ENCODE peak calls at places on chromosomes 5 and 9, in six cellular contexts. U is A549, K is Peyer's patch, S is HCT116, C is adrenal gland, G is body of pancreas. H is an unnamed sample. For H3K4me1, the result is how much of the 10 kb centered on the place peaks cover.

GRCh38 chr9:105216440-105217178 is 27.8 kb upstream of the SLC44A1 start:
- DNase-seq in U (no peak), K (peak), S (no peak), C (peak), G (peak), H (no peak)

GRCh38 chr5:54663876-54664275 is 146.3 kb downstream of the SNX18 start:
- DNase-seq in U (no peak), K (no peak), S (no peak), C (peak), G (peak), H (no peak)

GRCh38 chr5:3490962-3491477 is 104.6 kb upstream of the IRX1 start:
- DNase-seq in U (no peak), K (no peak), S (no peak), C (no peak), G (no peak), H (no peak)

GRCh38 chr5:135007749-135008363 is 26.2 kb downstream of the PITX1 start:
- DNase-seq in U (no peak), K (no peak), S (no peak), C (no peak), G (no peak), H (no peak)

GRCh38 chr5:61167382-61167781 is 5.1 kb upstream of the SMIM15 start:
- DNase-seq in U (peak), K (no peak), S (no peak), C (peak), G (peak), H (no peak)

GRCh38 chr5:148780711-148781110 is 45.7 kb upstream of the ADRB2 start:
- DNase-seq in U (no peak), K (no peak), S (no peak), C (no peak), G (no peak), H (no peak)

GRCh38 chr9:38346811-38347735 is 45.4 kb upstream of the ALDH1B1 start:
- DNase-seq in U (no peak), K (no peak), S (no peak), C (no peak), G (no peak), H (no peak)

GRCh38 chr5:82664711-82665110 is 386.6 kb upstream of the RPS23 start:
- DNase-seq in U (no peak), K (no peak), S (no peak), C (no peak), G (peak), H (no peak)

DNA sequence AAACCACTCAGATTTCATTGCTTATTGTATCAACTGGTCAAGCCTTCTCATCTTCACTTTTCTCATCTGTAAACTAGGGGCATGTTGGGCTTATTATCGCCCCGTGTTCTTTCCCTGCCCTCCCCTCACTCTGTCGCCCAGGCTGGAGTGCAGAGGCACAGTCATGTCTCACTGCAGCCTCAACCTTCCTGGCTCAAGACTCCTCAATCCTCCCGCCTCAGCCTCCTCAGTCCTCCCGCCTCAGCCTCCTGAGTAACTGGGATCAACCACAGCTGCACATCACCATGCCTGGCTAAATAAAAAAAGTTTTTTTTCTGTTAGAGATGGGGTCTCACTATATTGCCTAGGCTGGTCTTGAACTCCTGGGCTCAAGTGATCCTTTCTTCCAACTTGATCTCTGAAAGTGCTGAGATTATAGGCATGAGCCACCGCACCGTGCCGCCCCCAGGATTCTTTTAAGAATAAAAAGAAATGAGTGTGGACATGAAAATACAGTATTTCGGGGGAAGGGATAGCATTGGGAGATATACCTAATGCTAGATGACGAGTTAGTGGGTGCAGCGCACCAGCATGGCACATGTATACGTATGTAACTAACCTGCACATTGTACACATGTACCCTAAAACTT is 2.0 kb downstream of the MAML1 start:
- DNase-seq in U (no peak), K (no peak), S (no peak), C (no peak), G (no peak), H (no peak)
- H3K4me3 ChIP-seq in U (peak), K (peak), S (no peak), C (no peak), G (no peak), H (peak)

GRCh38 chr5:176781638-176782570 is 28.5 kb upstream of the UNC5A start:
- DNase-seq in U (no peak), K (peak), S (no peak), C (no peak), G (no peak), H (no peak)

GRCh38 chr5:176780071-176780850 is 30.1 kb upstream of the UNC5A start:
- DNase-seq in U (no peak), K (peak), S (no peak), C (no peak), G (no peak), H (no peak)

GRCh38 chr5:176779537-176779936 is 30.8 kb upstream of the UNC5A start:
- DNase-seq in U (no peak), K (peak), S (no peak), C (no peak), G (no peak), H (no peak)

GRCh38 chr5:176778921-176779465 is 31.4 kb upstream of the UNC5A start:
- DNase-seq in U (no peak), K (peak), S (no peak), C (no peak), G (no peak), H (no peak)

DNA sequence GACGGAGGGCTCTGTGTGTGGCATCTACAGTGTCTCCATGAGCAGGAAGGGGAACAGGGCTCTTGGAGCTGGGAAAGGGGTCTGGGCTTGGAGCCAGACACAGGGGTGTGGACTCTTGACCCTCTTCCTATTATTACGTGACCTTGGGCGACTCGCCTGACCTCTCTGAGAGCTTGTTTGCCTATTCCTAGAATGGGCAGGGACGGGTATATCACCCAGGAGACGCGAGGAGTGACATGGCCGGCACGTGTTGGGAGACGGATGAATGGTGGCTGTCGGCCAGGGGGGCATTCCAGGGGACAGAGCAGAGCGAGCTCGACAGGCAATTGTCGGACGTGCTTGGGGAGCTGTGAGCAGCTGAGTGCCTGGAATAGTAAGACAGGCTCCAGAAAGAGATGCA is 29.4 kb upstream of the UNC5A start:
- DNase-seq in U (no peak), K (peak), S (no peak), C (no peak), G (no peak), H (no peak)
- TF ChIP-seq POLR2A in U (no peak), K (no peak), S (no peak), C (no peak), G (no peak), H (no peak)

DNA sequence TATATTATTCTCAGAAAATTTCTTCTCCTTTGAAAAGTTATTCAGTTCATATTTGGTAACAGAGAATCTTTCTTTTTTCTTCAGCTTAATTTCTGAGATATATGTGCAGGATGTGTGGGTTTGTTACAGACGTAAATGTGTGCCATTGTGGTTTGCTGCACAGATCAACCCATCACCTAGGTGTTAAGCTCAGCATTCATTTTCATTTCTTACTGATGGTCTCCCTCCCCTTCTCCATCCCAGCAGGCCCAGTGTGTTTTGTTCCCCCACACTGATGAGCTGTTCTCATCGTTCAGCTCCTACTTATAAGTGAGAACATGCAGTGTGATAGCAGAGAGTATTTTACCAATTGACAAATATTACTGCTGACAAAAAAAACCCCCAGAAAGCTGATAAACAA is 330.0 kb upstream of the CHD1 start:
- DNase-seq in U (no peak), K (no peak), S (no peak), C (no peak), G (no peak), H (no peak)
- H3K4me1 ChIP-seq in U (under half), K (under half), S (under half), C (under half), G (under half), H (under half)

GRCh38 chr9:133786371-133786753 is 48.2 kb upstream of the SARDH start:
- DNase-seq in U (no peak), K (no peak), S (no peak), C (no peak), G (no peak), H (no peak)
- H3K4me3 ChIP-seq in U (no peak), K (no peak), S (no peak), C (no peak), G (no peak), H (no peak)

GRCh38 chr9:125703662-125704061 is 3.3 kb downstream of the MAPKAP1 start:
- DNase-seq in U (no peak), K (no peak), S (no peak), C (no peak), G (no peak), H (no peak)

GRCh38 chr9:125705893-125706292 is 1.1 kb downstream of the MAPKAP1 start:
- DNase-seq in U (no peak), K (no peak), S (no peak), C (no peak), G (no peak), H (no peak)

GRCh38 chr9:125701351-125701750 is 5.7 kb downstream of the MAPKAP1 start:
- DNase-seq in U (no peak), K (no peak), S (no peak), C (no peak), G (no peak), H (no peak)

GRCh38 chr9:125706661-125707539 is at the start of gene MAPKAP1:
- DNase-seq in U (peak), K (peak), S (peak), C (peak), G (peak), H (peak)
- TF ChIP-seq POLR2A in U (peak), K (peak), S (peak), C (peak), G (peak), H (no peak)

DNA sequence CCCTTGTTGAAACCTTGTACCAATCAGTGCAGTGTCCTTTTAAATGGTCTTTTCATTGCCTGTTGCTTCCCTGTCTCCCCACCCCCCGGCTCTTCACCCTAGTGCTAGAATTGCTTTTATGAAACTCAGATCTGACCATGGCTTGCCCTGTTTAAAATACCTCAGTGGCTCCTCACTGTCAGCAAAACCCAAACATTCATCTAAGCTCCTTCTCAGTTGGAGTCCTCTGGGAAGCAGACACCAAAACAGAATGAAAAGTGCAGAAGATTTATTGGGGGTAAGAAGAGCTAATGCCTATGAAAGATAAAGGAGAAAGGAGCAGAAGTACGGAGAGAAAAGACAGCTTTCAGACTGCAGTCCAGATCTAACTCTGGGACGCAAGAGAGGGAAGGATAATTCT is 56.2 kb downstream of the IRF1 start:
- DNase-seq in U (no peak), K (no peak), S (no peak), C (no peak), G (no peak), H (no peak)
- H3K4me1 ChIP-seq in U (under half), K (half or more), S (under half), C (under half), G (under half), H (half or more)

GRCh38 chr5:176594554-176594953 is 15.4 kb downstream of the GPRIN1 start:
- DNase-seq in U (no peak), K (no peak), S (no peak), C (no peak), G (no peak), H (no peak)

GRCh38 chr5:176596689-176597416 is 13.1 kb downstream of the GPRIN1 start:
- DNase-seq in U (no peak), K (peak), S (no peak), C (peak), G (peak), H (no peak)

GRCh38 chr5:176595386-176595943 is 14.5 kb downstream of the GPRIN1 start:
- DNase-seq in U (no peak), K (no peak), S (no peak), C (no peak), G (no peak), H (no peak)

GRCh38 chr5:176596069-176596656 is 13.8 kb downstream of the GPRIN1 start:
- DNase-seq in U (no peak), K (no peak), S (no peak), C (no peak), G (no peak), H (no peak)

GRCh38 chr5:176597417-176598389 is 12.3 kb downstream of the GPRIN1 start:
- DNase-seq in U (no peak), K (no peak), S (no peak), C (no peak), G (no peak), H (no peak)
- H3K4me3 ChIP-seq in U (no peak), K (peak), S (no peak), C (no peak), G (no peak), H (peak)

DNA sequence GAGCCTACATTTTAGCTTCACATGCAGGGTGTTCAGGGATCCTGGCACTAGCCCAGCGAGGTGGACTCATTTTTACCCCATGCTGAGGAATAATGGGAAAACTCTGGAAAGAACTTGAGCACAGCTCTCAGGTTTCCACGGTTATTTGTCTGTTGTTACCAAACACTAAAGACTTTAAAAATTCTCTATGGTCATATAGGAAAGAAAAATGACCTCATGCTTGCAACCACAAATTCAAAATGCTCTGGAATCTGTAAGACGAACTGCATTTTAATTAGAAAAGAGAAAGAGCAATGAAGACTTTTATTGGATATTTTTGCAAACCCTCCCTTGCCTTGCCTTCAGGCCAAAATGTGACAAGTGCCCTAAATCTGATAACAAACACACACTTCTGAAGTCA is 606.9 kb downstream of the EBF1 start:
- DNase-seq in U (no peak), K (no peak), S (no peak), C (no peak), G (no peak), H (no peak)
- TF ChIP-seq POLR2A in U (no peak), K (no peak), S (no peak), C (no peak), G (no peak), H (no peak)

DNA sequence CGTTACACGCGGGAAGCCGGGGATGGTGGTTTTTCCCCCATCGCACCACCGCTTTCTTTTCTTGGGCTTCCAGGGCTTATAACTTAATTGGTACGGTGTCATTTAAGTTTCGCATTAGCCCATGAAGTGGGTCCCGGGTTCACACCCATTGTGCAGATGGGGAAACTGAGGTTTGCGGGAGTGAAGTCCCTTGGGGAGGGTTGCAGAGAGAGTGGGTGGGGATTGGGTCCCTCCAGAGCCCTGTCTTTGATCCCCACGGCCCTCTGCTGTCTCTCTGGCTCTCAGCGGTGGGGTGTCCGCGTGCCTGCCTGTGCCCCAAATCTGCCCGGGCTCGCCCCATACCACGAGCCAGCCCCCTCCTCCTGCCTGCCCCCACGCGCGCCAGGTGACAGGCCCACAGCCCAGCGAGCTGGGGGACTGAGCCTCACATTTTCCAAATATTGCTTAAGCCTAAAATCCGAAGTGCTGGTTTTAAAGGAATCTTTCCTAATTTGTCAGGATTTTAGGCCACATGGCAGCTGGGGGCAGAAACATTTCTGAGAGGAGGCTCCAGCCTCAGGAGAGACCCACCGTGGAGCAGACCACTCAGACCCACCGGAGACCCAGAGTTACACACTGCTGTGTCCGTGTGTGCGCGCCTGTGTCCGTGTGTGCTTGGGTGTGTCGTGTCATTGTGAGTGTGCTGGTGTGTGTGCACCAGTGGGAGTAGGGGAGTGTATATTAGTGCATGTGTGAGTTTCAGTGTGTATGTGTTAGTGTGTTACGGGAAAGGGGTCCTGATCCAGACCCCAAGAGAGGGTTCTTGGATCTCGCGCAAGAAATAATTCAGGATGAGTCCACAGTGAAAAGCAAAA is 159.5 kb upstream of the IER5L start:
- DNase-seq in U (no peak), K (no peak), S (no peak), C (no peak), G (no peak), H (no peak)
- H3K4me1 ChIP-seq in U (half or more), K (under half), S (under half), C (under half), G (under half), H (half or more)

GRCh38 chr5:113233606-113234005 is 201.2 kb downstream of the TSSK1B start:
- DNase-seq in U (no peak), K (no peak), S (no peak), C (no peak), G (no peak), H (no peak)
- H3K4me3 ChIP-seq in U (no peak), K (no peak), S (no peak), C (no peak), G (no peak), H (no peak)

H was measured in esophagus muscularis mucosa.